ENCODE peak calls at places on chromosomes 5 and 9, in six cellular contexts. A is stomach, W is transverse colon, T is K562, J is H1, E is GM23338. Y is an unnamed sample. For H3K27me3, the result is how much of the 10 kb centered on the place peaks cover.

GRCh38 chr5:150945501-150945900 is 40.7 kb upstream of the ZNF300 start:
- DNase-seq in A (no peak), W (no peak), T (no peak), J (no peak), E (no peak), Y (no peak)

GRCh38 chr5:123752576-123752975 is 240.6 kb downstream of the CSNK1G3 start:
- DNase-seq in A (no peak), W (no peak), T (no peak), J (no peak), E (no peak), Y (no peak)

GRCh38 chr9:91047993-91048607 is 246.5 kb downstream of the SYK start:
- DNase-seq in A (no peak), W (no peak), T (no peak), J (no peak), E (no peak), Y (no peak)

GRCh38 chr5:134582941-134583340 is 49.7 kb downstream of the SAR1B start:
- DNase-seq in A (no peak), W (no peak), T (no peak), J (no peak), E (no peak), Y (no peak)

GRCh38 chr5:8842906-8843590 is 702.8 kb downstream of the SEMA5A start:
- DNase-seq in A (no peak), W (no peak), T (no peak), J (no peak), E (no peak), Y (no peak)

GRCh38 chr9:98997580-98997979 is 53.9 kb downstream of the COL15A1 start:
- DNase-seq in A (no peak), W (no peak), T (no peak), J (no peak), E (no peak), Y (peak)

GRCh38 chr5:163757344-163757743 is 251.9 kb downstream of the MAT2B start:
- DNase-seq in A (no peak), W (no peak), T (no peak), J (no peak), E (no peak), Y (no peak)

GRCh38 chr5:1312993-1313833 is 18.3 kb upstream of the TERT start:
- DNase-seq in A (peak), W (peak), T (no peak), J (no peak), E (no peak), Y (no peak)

GRCh38 chr5:132362086-132362485 is 7.4 kb upstream of the SLC22A5 start:
- DNase-seq in A (no peak), W (no peak), T (no peak), J (no peak), E (no peak), Y (no peak)

GRCh38 chr9:119337566-119337965 is 31.7 kb downstream of the BRINP1 start:
- DNase-seq in A (no peak), W (no peak), T (no peak), J (no peak), E (no peak), Y (no peak)

GRCh38 chr5:180116441-180117377 is 45.1 kb upstream of the RNF130 start:
- DNase-seq in A (peak), W (no peak), T (peak), J (no peak), E (no peak), Y (no peak)

GRCh38 chr9:122226758-122227575 is 1.8 kb downstream of the LHX6 start:
- DNase-seq in A (no peak), W (no peak), T (no peak), J (no peak), E (peak), Y (no peak)

GRCh38 chr9:107487521-107488399 is 1.8 kb downstream of the KLF4 start:
- DNase-seq in A (peak), W (peak), T (no peak), J (peak), E (peak), Y (no peak)

GRCh38 chr5:149153751-149154610 is 12.7 kb downstream of the ABLIM3 start:
- DNase-seq in A (no peak), W (no peak), T (peak), J (no peak), E (no peak), Y (peak)

GRCh38 chr5:14440598-14441401 is 140.8 kb upstream of the OTULINL start:
- DNase-seq in A (no peak), W (peak), T (no peak), J (no peak), E (no peak), Y (no peak)

GRCh38 chr9:93451762-93452709 is 551 bp downstream of the FAM120A start:
- DNase-seq in A (peak), W (peak), T (peak), J (no peak), E (peak), Y (no peak)

GRCh38 chr5:150801117-150801927 is 22.8 kb downstream of the SMIM3 start:
- DNase-seq in A (no peak), W (peak), T (peak), J (no peak), E (peak), Y (no peak)

GRCh38 chr9:124420991-124421543 is 5.8 kb upstream of the PSMB7 start:
- DNase-seq in A (no peak), W (no peak), T (no peak), J (no peak), E (peak), Y (no peak)

GRCh38 chr5:79193643-79194042 is 42.3 kb upstream of the JMY start:
- DNase-seq in A (no peak), W (no peak), T (no peak), J (no peak), E (no peak), Y (no peak)

GRCh38 chr5:158120760-158121159 is 261.8 kb upstream of the CLINT1 start:
- DNase-seq in A (no peak), W (no peak), T (no peak), J (no peak), E (no peak), Y (no peak)

GRCh38 chr5:109740329-109740728 is 50.6 kb downstream of the MAN2A1 start:
- DNase-seq in A (peak), W (no peak), T (no peak), J (no peak), E (peak), Y (no peak)

GRCh38 chr5:139650689-139651501 is 2.7 kb downstream of the CXXC5 start:
- DNase-seq in A (peak), W (peak), T (peak), J (no peak), E (peak), Y (no peak)

GRCh38 chr9:117416856-117417255 is 2.0 kb upstream of the ASTN2 start:
- DNase-seq in A (no peak), W (no peak), T (no peak), J (no peak), E (no peak), Y (no peak)
- H3K27me3 ChIP-seq in A (half or more), W (half or more), T (under half), J (half or more), E (half or more), Y (under half)

GRCh38 chr9:85524531-85524930 is 217.2 kb downstream of the AGTPBP1 start:
- DNase-seq in A (no peak), W (no peak), T (no peak), J (no peak), E (no peak), Y (no peak)

GRCh38 chr9:85522459-85523092 is 219.2 kb downstream of the AGTPBP1 start:
- DNase-seq in A (no peak), W (peak), T (no peak), J (peak), E (peak), Y (no peak)

GRCh38 chr9:85523202-85523601 is 218.6 kb downstream of the AGTPBP1 start:
- DNase-seq in A (no peak), W (no peak), T (no peak), J (no peak), E (no peak), Y (no peak)

GRCh38 chr9:85516976-85517637 is 224.6 kb downstream of the AGTPBP1 start:
- DNase-seq in A (no peak), W (no peak), T (no peak), J (no peak), E (no peak), Y (no peak)

DNA sequence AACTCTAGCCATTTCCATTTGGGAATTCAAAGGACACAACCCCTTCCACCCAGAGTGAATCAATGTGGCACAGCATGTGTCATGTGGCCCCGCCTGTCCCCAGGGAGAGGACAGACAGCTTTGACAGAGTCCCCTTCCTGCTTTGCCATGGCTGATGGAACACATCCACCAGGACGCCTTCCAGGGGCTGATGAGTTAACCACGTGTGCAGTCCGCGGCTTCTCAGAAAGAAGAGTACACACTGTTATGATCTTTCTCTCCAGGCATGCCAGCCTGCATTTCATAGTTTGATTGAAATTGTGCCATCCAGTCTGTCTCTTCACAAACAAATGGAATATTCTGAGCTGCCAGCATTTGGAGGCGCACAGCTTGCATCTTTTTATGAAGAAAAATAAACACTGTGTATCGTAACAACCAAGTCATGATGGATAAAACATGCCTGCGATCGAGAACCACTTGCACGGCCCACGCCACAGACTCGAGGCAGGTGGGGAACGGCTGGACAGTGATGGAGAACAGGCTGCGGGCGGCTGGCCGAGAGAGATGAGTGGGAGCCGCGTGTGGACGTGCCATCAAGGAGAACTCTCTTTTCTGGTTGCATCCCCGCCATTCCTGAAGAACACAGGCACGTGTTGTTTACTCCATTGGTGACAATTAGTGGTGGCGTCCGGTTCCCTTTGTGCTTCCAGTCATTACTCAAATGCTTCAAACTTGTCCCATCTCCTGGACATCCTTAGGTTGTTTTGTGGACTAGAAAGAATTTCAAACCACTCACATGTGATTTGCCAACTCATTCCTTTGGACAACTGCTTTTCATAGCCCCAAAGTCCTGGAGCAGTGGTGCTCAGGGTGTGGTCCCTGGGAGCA is 220.2 kb downstream of the AGTPBP1 start:
- DNase-seq in A (no peak), W (no peak), T (no peak), J (no peak), E (no peak), Y (no peak)
- TF ChIP-seq POLR2AphosphoS5 in A (no peak), W (no peak), T (no peak), J (no peak), E (no peak), Y (no peak)

GRCh38 chr5:51138164-51138563 is 245.1 kb upstream of the ISL1 start:
- DNase-seq in A (no peak), W (no peak), T (no peak), J (no peak), E (peak), Y (no peak)
- TF ChIP-seq CTCF in A (no peak), W (no peak), T (no peak), J (peak), E (peak), Y (no peak)

GRCh38 chr5:135930949-135931295 is 23.9 kb downstream of the LECT2 start:
- DNase-seq in A (no peak), W (no peak), T (no peak), J (no peak), E (peak), Y (no peak)
- H3K27me3 ChIP-seq in A (half or more), W (half or more), T (under half), J (under half), E (half or more), Y (under half)

DNA sequence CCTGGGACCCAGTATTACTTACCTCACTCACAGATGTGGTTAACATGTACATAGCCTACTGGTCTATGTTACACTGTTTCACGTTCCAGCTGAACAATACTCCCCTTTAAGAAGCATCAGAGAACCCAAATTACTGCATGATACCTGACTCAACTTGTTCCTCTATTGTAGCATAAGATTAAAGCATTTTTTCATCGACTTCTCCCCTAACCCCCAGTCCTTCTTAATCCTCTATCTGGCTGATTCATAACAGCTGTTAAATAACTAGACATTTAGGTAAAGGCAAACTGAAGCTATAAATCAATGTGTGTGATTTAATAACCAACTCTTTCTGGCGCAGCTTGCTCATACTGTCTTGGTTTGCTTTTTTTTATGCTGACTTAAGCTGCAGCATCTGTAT is 94.2 kb upstream of the MTAP start:
- DNase-seq in A (no peak), W (no peak), T (no peak), J (no peak), E (no peak), Y (no peak)
- TF ChIP-seq POLR2AphosphoS5 in A (no peak), W (no peak), T (no peak), J (no peak), E (no peak), Y (no peak)

GRCh38 chr9:76887003-76887821 is 18.7 kb downstream of the PRUNE2 start:
- DNase-seq in A (no peak), W (peak), T (no peak), J (no peak), E (no peak), Y (no peak)
- TF ChIP-seq CTCF in A (no peak), W (no peak), T (no peak), J (no peak), E (no peak), Y (no peak)

DNA sequence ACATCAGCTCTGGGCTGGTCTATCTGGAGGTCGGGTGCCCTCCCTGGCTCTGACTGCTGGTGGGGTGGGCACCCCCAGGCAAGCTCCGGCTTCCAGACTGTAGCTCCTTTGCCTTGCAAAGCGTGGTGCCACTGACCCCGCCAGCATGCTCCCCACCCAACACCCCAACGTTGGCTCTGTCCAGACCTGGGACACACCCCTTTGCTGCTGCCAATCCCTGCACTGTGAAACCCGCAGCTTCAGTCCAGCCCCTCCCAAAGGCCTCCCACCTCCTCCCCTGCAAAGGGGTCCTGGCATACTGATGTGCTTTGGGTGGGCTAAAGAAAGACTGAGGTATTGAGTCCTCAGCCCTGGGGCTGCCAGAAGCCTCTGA is 3.9 kb downstream of the UNC5A start:
- DNase-seq in A (no peak), W (no peak), T (no peak), J (no peak), E (no peak), Y (no peak)
- H3K27me3 ChIP-seq in A (half or more), W (half or more), T (under half), J (under half), E (under half), Y (under half)

DNA sequence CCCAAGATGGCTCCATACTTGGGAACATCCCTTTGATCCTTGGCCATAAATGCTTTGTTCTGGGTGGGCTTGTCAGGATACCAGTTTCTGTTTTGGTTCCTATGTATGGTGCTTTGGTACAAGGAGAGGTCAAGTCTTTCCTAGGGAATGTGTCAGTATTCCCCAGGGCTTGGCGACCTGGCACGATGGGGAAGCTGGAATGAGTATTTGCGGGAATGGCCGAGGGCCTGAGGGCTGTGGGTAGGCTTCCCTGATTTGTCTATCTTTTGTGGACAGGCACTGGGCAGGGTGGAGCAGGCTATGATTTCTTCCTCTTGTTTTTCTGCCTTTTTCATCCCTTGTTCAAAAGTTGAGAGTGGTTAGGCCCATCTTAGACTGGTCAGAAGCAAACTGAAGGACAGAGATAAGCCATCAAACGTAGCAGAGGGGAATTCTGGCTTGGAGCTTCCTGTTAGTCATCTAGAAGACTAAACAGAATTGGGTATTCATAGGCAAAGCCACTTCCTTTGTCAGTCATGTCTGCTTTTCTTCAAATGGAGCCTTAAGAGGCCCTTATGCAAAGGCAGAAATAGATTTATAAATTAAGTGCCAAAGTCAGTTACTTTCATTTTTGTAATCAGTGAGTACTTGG is 13.7 kb downstream of the DOCK2 start:
- DNase-seq in A (no peak), W (no peak), T (peak), J (no peak), E (no peak), Y (no peak)
- TF ChIP-seq POLR2AphosphoS5 in A (no peak), W (no peak), T (no peak), J (no peak), E (no peak), Y (no peak)

GRCh38 chr5:173638126-173638525 is 21.7 kb upstream of the BOD1 start:
- DNase-seq in A (peak), W (no peak), T (no peak), J (no peak), E (no peak), Y (no peak)

GRCh38 chr5:173641171-173641570 is 24.7 kb upstream of the BOD1 start:
- DNase-seq in A (no peak), W (no peak), T (no peak), J (no peak), E (no peak), Y (no peak)

GRCh38 chr5:173638631-173639030 is 22.2 kb upstream of the BOD1 start:
- DNase-seq in A (peak), W (no peak), T (no peak), J (no peak), E (no peak), Y (no peak)

GRCh38 chr5:173642191-173642816 is 25.9 kb upstream of the BOD1 start:
- DNase-seq in A (no peak), W (no peak), T (no peak), J (no peak), E (no peak), Y (no peak)

GRCh38 chr5:173640166-173640804 is 23.8 kb upstream of the BOD1 start:
- DNase-seq in A (no peak), W (no peak), T (no peak), J (no peak), E (no peak), Y (no peak)
- TF ChIP-seq CTCF in A (no peak), W (no peak), T (no peak), J (no peak), E (peak), Y (no peak)